ENCODE peak calls at places on chromosomes 12 and 14, in seven cellular contexts. C is suprapubic skin; K is CD8-positive, alpha-beta T cell; E is WTC11; S is AG04449; A is IMR-90; T is lower leg skin. V is an unnamed sample.

GRCh38 chr12:124747426-124748161 is 116.1 kb downstream of the SCARB1 start:
- DNase-seq in E (no peak), K (no peak), A (peak; percentile 92), C (no peak), S (no peak), T (no peak), V (peak; percentile 42)

GRCh38 chr12:50916292-50916691 is 36.1 kb upstream of the HIGD1C start:
- DNase-seq in S (no peak), T (no peak), A (no peak), K (no peak), E (no peak), C (no peak), V (no peak)

GRCh38 chr12:40105265-40105514 is 691 bp downstream of the SLC2A13 start:
- DNase-seq in K (no peak), T (no peak), A (no peak), E (no peak), C (peak; percentile 71), S (no peak), V (no peak)

GRCh38 chr14:23929822-23930294 is 23.7 kb upstream of the DHRS4 start:
- DNase-seq in S (no peak), T (peak; percentile 69), C (peak; percentile 86), E (peak; percentile 91), A (peak; percentile 69), K (peak; percentile 91), V (peak; percentile 85)

GRCh38 chr14:37246427-37246829 is 48.7 kb downstream of the MIPOL1 start:
- DNase-seq in A (peak; percentile 63), S (peak; percentile 19), C (no peak), K (no peak), E (no peak), T (no peak), V (no peak)

GRCh38 chr14:33393895-33394405 is 455.3 kb downstream of the NPAS3 start:
- DNase-seq in K (no peak), E (no peak), T (no peak), A (no peak), C (no peak), S (no peak), V (no peak)

GRCh38 chr12:123931686-123932321 is 40.8 kb downstream of the CCDC92 start:
- DNase-seq in C (no peak), S (no peak), K (peak; percentile 61), E (no peak), A (no peak), T (no peak), V (no peak)

GRCh38 chr14:104433401-104434213 is 146.0 kb upstream of the C14orf180 start:
- DNase-seq in A (no peak), K (no peak), E (peak; percentile 12), S (no peak), C (peak; percentile 47), T (peak; percentile 11), V (no peak)

GRCh38 chr12:27821259-27821973 is 41.4 kb upstream of the MANSC4 start:
- DNase-seq in E (peak; percentile 44), K (peak; percentile 35), S (no peak), C (no peak), A (peak; percentile 85), T (peak; percentile 17), V (peak; percentile 20)

GRCh38 chr12:121577443-121578180 is 3.2 kb downstream of the KDM2B start:
- DNase-seq in C (no peak), T (no peak), K (no peak), E (no peak), A (no peak), S (no peak), V (no peak)

GRCh38 chr14:52266179-52266578 is 1.3 kb upstream of the PTGDR start:
- DNase-seq in A (peak; percentile 49), K (no peak), T (peak; percentile 57), S (no peak), E (no peak), C (no peak), V (no peak)

GRCh38 chr12:125549836-125550235 is 484.6 kb downstream of the AACS start:
- DNase-seq in K (no peak), S (no peak), T (no peak), C (no peak), E (peak; percentile 84), A (no peak), V (no peak)

GRCh38 chr12:68440068-68440581 is 108.0 kb upstream of the MDM1 start:
- DNase-seq in A (peak; percentile 70), T (no peak), E (no peak), C (no peak), S (no peak), K (no peak), V (no peak)

DNA sequence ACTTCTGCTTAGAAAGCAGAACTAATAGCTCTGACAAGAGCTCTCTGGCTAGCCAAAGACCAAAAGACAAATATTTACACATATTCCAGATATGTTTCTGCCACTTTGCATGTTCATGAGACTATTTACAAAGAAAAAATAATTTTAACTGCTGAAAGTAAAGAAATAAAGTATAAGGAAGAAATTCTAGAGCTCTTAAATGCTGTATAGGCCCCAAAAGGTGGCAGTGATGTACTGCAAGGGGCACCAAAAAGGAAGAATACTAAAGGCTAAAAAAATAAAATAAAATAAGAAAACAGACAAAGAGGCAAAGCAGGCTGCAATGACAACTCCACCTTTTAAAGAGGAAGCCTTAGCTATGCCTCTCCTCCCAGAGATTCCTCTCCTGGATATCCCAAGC is 23.0 kb downstream of the KLRK1 start:
- DNase-seq in T (no peak), C (no peak), A (no peak), S (no peak), E (no peak), K (no peak), V (no peak)
- TF ChIP-seq CTCF in T (no peak), C (no peak), A (peak; percentile 47), S (no peak), E (no peak), K (peak; percentile 69), V (peak; percentile 18)

DNA sequence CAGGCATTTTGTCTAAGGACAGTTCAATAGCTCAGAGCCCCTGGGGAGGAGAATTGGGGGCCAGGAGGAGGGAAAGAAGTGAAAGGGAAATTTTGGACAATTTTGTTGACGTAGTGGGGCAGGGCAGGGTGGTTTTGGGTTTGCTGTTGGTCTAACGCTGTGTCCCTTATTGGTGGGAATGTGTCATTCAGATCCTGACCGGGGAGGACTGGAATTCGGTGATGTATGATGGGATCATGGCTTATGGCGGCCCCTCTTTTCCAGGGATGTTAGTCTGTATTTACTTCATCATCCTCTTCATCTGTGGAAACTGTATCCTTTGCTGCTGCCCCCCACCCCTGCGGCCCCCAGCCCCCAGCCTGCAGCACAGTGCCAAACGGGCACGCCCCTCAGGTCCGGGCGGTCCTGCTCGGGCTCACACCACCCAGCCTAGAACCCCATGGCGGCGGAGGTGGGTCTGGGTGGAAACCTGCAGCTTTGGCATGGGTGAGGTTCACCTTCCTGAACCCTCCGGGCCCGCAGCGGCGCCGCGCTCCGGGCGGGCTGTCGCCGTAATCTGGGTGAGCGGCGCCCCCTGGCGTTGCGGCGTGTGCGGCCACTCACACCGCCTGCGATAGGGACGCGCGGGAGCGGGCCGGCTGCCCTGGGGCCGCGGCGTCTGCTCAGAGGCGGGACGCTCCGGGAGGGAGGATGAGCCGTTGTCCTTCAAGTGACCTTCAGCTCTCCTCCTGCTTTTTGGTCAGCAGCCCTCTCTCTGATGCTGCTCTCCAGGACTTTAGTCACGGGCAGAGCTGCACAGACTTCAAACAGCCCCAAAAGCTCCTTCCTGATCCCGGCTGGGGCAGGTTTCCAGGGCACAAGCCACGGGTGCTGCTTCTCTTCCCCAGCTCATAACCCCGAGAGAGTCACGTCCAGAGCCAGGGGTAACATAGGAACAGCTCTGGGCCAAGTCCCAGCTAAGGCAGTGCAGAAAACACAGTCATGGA is 211.8 kb upstream of the FKBP4 start:
- DNase-seq in E (peak; percentile 79), C (no peak), K (peak; percentile 37), T (no peak), S (no peak), A (peak; percentile 36), V (peak; percentile 70)
- TF ChIP-seq CTCF in E (peak; percentile 91), C (peak; percentile 93), K (peak; percentile 29), T (no peak), S (peak; percentile 87), A (peak; percentile 90), V (peak; percentile 92)

GRCh38 chr14:29278301-29278700 is 511.7 kb downstream of the FOXG1 start:
- DNase-seq in A (no peak), C (no peak), E (no peak), S (no peak), T (no peak), K (no peak), V (no peak)

GRCh38 chr14:29271669-29272068 is 505.1 kb downstream of the FOXG1 start:
- DNase-seq in T (no peak), A (peak; percentile 7), E (no peak), S (no peak), C (no peak), K (no peak), V (no peak)

GRCh38 chr14:29274890-29275651 is 508.5 kb downstream of the FOXG1 start:
- DNase-seq in K (no peak), S (no peak), C (no peak), A (no peak), T (no peak), E (no peak), V (no peak)

DNA sequence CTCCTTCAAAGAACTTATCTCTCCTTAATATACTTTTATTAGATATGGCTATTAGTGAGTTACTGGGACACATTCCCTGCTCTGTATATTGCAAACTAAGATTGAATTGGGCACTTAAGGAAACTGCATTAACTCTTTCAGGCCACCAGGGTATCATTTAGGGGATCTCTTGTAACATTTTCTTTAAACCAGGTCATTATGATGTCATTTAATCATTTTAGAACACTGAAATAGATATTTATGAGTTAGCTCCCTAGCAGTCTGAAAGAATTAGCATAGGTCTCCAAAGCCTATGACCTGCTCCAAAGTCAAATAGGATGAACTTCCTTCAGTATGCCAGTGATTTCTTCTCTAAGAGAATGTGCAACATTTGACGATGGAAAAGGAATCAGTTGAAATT is 506.9 kb downstream of the FOXG1 start:
- DNase-seq in T (no peak), K (no peak), E (no peak), S (no peak), A (no peak), C (no peak), V (no peak)
- TF ChIP-seq CTCF in T (no peak), K (no peak), E (peak; percentile 22), S (no peak), A (no peak), C (no peak), V (no peak)

DNA sequence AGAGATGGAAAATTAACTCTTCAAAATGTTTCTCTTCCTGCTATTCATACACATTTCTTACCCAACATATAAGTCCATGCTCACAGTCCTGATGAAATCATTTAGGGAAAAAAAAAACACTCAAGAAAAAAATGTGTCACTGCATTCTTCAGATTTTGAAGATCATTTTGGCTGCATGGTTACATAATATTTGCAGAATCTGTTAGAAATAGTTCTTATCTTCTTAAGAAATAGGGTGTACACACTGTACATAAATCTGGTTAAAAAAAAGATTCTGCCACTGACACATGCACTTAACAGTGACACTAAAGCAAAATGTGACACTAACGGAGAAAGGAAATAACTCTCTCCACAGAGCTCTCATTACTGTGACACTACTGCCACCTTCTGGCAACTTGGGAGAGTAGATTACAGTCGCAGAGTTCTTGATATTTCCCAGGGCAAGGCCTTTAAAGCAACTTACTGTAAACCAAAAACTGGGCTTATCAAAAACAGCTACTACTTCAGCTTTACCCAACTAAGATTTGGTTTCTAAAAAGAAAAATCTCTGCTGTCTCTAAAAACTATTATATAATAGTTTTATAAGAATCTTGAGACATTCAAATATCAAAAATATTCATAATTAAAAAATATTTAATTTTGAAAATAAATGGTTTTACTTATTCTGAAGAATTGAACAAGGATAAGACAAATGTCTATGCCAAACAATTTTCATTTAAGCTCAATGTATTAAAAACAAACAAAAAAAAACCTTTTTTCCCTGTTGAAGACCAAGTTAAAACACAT is 65.0 kb downstream of the SETD3 start:
- DNase-seq in C (no peak), K (peak; percentile 65), E (peak; percentile 52), T (peak; percentile 34), A (peak; percentile 82), S (peak; percentile 46), V (peak; percentile 48)
- TF ChIP-seq CTCF in C (peak; percentile 60), K (peak; percentile 92), E (peak; percentile 70), T (no peak), A (peak; percentile 85), S (peak; percentile 73), V (peak; percentile 81)